ENCODE peak calls at places on chromosomes 12 and 14, in four cellular contexts. One of them, this sample, is unnamed.

GRCh38 chr12:20508362-20508761 is 140.0 kb downstream of the PDE3A start:
- DNase-seq in GM12864: no peak
- DNase-seq in kidney: no peak
- DNase-seq in brain microvascular endothelial cell: peak; percentile 56
- DNase-seq in this sample: no peak

GRCh38 chr12:80777587-80777986 is 60.9 kb downstream of the MYF5 start:
- DNase-seq in GM12864: no peak
- DNase-seq in kidney: no peak
- DNase-seq in brain microvascular endothelial cell: no peak
- DNase-seq in this sample: no peak

GRCh38 chr14:76273346-76273745 is 102.6 kb upstream of the ESRRB start:
- DNase-seq in kidney: no peak
- DNase-seq in GM12864: no peak
- DNase-seq in brain microvascular endothelial cell: no peak
- DNase-seq in this sample: no peak

GRCh38 chr12:18387706-18388105 is 126.4 kb downstream of the PIK3C2G start:
- DNase-seq in GM12864: no peak
- DNase-seq in brain microvascular endothelial cell: peak; percentile 29
- DNase-seq in kidney: no peak
- DNase-seq in this sample: no peak

GRCh38 chr12:49503674-49504180 is 35.1 kb upstream of the KCNH3 start:
- DNase-seq in GM12864: no peak
- DNase-seq in kidney: no peak
- DNase-seq in brain microvascular endothelial cell: peak; percentile 83
- DNase-seq in this sample: no peak

GRCh38 chr12:93174048-93174447 is 203.7 kb upstream of the NUDT4 start:
- DNase-seq in GM12864: no peak
- DNase-seq in brain microvascular endothelial cell: peak; percentile 69
- DNase-seq in kidney: no peak
- DNase-seq in this sample: no peak

GRCh38 chr14:35403085-35403396 is 1.5 kb downstream of the NFKBIA start:
- DNase-seq in brain microvascular endothelial cell: no peak
- DNase-seq in GM12864: no peak
- DNase-seq in kidney: peak; percentile 85
- DNase-seq in this sample: peak; percentile 50

GRCh38 chr12:85920324-85920947 is 46.3 kb downstream of the NTS start:
- DNase-seq in brain microvascular endothelial cell: no peak
- DNase-seq in GM12864: no peak
- DNase-seq in kidney: no peak
- DNase-seq in this sample: peak; percentile 18

GRCh38 chr14:52235866-52236510 is 31.5 kb upstream of the PTGDR start:
- DNase-seq in kidney: no peak
- DNase-seq in brain microvascular endothelial cell: no peak
- DNase-seq in GM12864: no peak
- DNase-seq in this sample: no peak

GRCh38 chr12:52350021-52350620 is 17.2 kb downstream of the KRT85 start:
- DNase-seq in brain microvascular endothelial cell: no peak
- DNase-seq in kidney: no peak
- DNase-seq in GM12864: no peak
- DNase-seq in this sample: no peak

GRCh38 chr12:88309546-88309945 is 167.4 kb downstream of the TMTC3 start:
- DNase-seq in GM12864: no peak
- DNase-seq in kidney: no peak
- DNase-seq in brain microvascular endothelial cell: peak; percentile 43
- DNase-seq in this sample: no peak

GRCh38 chr14:89445252-89445973 is 28.4 kb upstream of the FOXN3 start:
- DNase-seq in GM12864: no peak
- DNase-seq in brain microvascular endothelial cell: no peak
- DNase-seq in kidney: no peak
- DNase-seq in this sample: peak; percentile 43

GRCh38 chr12:15208871-15209656 is 12.2 kb downstream of the RERG start:
- DNase-seq in GM12864: no peak
- DNase-seq in brain microvascular endothelial cell: peak; percentile 73
- DNase-seq in kidney: no peak
- DNase-seq in this sample: no peak

GRCh38 chr14:75433631-75434556 is 6.1 kb downstream of the JDP2 start:
- DNase-seq in GM12864: no peak
- DNase-seq in kidney: no peak
- DNase-seq in brain microvascular endothelial cell: no peak
- DNase-seq in this sample: no peak

GRCh38 chr12:57175428-57176138 is 28.2 kb upstream of the LRP1-AS start:
- DNase-seq in GM12864: no peak
- DNase-seq in brain microvascular endothelial cell: peak; percentile 44
- DNase-seq in kidney: peak; percentile 88
- DNase-seq in this sample: peak; percentile 56

GRCh38 chr14:50225067-50225973 is 6.1 kb downstream of the SOS2 start:
- DNase-seq in brain microvascular endothelial cell: peak; percentile 82
- DNase-seq in kidney: no peak
- DNase-seq in GM12864: no peak
- DNase-seq in this sample: no peak

GRCh38 chr14:100031506-100032281 is 33.5 kb upstream of the EVL start:
- DNase-seq in GM12864: no peak
- DNase-seq in brain microvascular endothelial cell: peak; percentile 97
- DNase-seq in kidney: no peak
- DNase-seq in this sample: no peak

GRCh38 chr12:127381043-127381668 is 885.8 kb upstream of the TMEM132C start:
- DNase-seq in kidney: peak; percentile 70
- DNase-seq in GM12864: no peak
- DNase-seq in brain microvascular endothelial cell: no peak
- DNase-seq in this sample: peak; percentile 49

GRCh38 chr14:82710257-82710841 is 1176.7 kb upstream of the SEL1L start:
- DNase-seq in GM12864: peak; percentile 10
- DNase-seq in kidney: no peak
- DNase-seq in brain microvascular endothelial cell: peak; percentile 34
- DNase-seq in this sample: peak; percentile 55

GRCh38 chr12:3464561-3464960 is 26.4 kb upstream of the PRMT8 start:
- DNase-seq in GM12864: no peak
- DNase-seq in brain microvascular endothelial cell: no peak
- DNase-seq in kidney: no peak
- DNase-seq in this sample: no peak

GRCh38 chr14:75295061-75295461 is 16.4 kb downstream of the FOS start:
- DNase-seq in brain microvascular endothelial cell: peak; percentile 78
- DNase-seq in GM12864: no peak
- DNase-seq in kidney: peak; percentile 88
- DNase-seq in this sample: peak; percentile 15

GRCh38 chr12:90368081-90368480 is 586.9 kb downstream of the CCER1 start:
- DNase-seq in brain microvascular endothelial cell: no peak
- DNase-seq in GM12864: no peak
- DNase-seq in kidney: no peak
- DNase-seq in this sample: no peak

GRCh38 chr12:71578694-71579258 is 84.9 kb downstream of the ZFC3H1 start:
- DNase-seq in kidney: no peak
- DNase-seq in GM12864: no peak
- DNase-seq in brain microvascular endothelial cell: no peak
- DNase-seq in this sample: no peak

GRCh38 chr12:95571369-95571768 is 20.1 kb upstream of the USP44 start:
- DNase-seq in GM12864: no peak
- DNase-seq in kidney: no peak
- DNase-seq in brain microvascular endothelial cell: no peak
- DNase-seq in this sample: no peak

GRCh38 chr12:121189061-121189886 is 20.7 kb upstream of the P2RX4 start:
- DNase-seq in brain microvascular endothelial cell: peak; percentile 55
- DNase-seq in GM12864: no peak
- DNase-seq in kidney: no peak
- DNase-seq in this sample: no peak

GRCh38 chr12:93979189-93979588 is 169.2 kb upstream of the PLXNC1 start:
- DNase-seq in kidney: no peak
- DNase-seq in brain microvascular endothelial cell: peak; percentile 8
- DNase-seq in GM12864: peak; percentile 2
- DNase-seq in this sample: peak; percentile 64

GRCh38 chr12:131223791-131224567 is 270.3 kb downstream of the ADGRD1 start:
- DNase-seq in brain microvascular endothelial cell: no peak
- DNase-seq in kidney: peak; percentile 74
- DNase-seq in GM12864: no peak
- DNase-seq in this sample: peak; percentile 37

GRCh38 chr12:115543269-115543668 is 734.2 kb downstream of the MED13L start:
- DNase-seq in brain microvascular endothelial cell: no peak
- DNase-seq in GM12864: no peak
- DNase-seq in kidney: no peak
- DNase-seq in this sample: no peak

GRCh38 chr12:122990561-122990960 is 10.1 kb downstream of the ARL6IP4 start:
- DNase-seq in brain microvascular endothelial cell: no peak
- DNase-seq in GM12864: no peak
- DNase-seq in kidney: peak; percentile 69
- DNase-seq in this sample: no peak

GRCh38 chr14:93274055-93274806 is 58.6 kb downstream of the BTBD7 start:
- DNase-seq in kidney: no peak
- DNase-seq in brain microvascular endothelial cell: no peak
- DNase-seq in GM12864: no peak
- DNase-seq in this sample: no peak

GRCh38 chr14:28303248-28303647 is 463.3 kb upstream of the FOXG1 start:
- DNase-seq in GM12864: no peak
- DNase-seq in brain microvascular endothelial cell: no peak
- DNase-seq in kidney: no peak
- DNase-seq in this sample: no peak

GRCh38 chr12:90280564-90281058 is 572.0 kb upstream of the ATP2B1 start:
- DNase-seq in kidney: no peak
- DNase-seq in GM12864: peak; percentile 31
- DNase-seq in brain microvascular endothelial cell: peak; percentile 78
- DNase-seq in this sample: peak; percentile 25

DNA sequence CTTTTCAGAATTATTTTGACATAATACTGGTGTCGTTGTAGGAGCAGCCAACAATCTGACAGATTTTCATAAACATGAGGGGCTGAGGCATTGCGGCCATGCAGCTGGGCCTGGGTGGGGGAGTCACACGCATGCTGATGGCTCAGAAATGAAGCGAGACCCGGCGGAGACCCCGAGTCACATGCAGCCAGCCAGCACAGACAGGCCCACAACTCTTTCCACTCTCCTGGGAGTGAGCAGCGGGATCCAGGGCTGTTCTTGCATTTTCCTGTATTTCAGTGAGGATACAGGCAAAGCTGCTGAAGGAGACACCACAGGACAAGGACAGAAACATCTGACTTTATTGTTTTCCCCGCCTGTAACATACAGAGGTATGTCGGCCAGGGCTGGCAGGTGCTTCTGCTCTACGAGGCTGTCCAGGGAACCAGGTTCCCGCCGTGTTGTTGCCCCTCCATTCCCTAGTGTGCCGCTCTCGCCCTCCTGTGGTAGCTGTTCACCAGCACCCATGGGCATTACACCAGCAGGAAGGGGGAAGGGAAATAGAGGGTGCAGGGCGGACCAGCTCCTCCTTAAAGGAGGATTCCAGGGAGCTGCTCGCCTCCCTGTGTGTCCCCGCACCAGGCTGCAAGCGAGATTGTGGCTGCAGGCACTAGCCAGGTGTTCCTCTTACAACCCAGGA is 30.5 kb downstream of the FZD10 start:
- DNase-seq in GM12864: no peak
- DNase-seq in brain microvascular endothelial cell: no peak
- DNase-seq in kidney: no peak
- DNase-seq in this sample: no peak
- TF ChIP-seq CTCF in GM12864: no peak
- TF ChIP-seq CTCF in brain microvascular endothelial cell: no peak
- TF ChIP-seq CTCF in kidney: no peak
- TF ChIP-seq CTCF in this sample: no peak

GRCh38 chr12:66189476-66189823 is 436 bp downstream of the IRAK3 start:
- DNase-seq in GM12864: no peak
- DNase-seq in brain microvascular endothelial cell: no peak
- DNase-seq in kidney: no peak
- DNase-seq in this sample: no peak
- H3K4me3 ChIP-seq in GM12864: peak overlapping the region; percentile 44
- H3K4me3 ChIP-seq in brain microvascular endothelial cell: peak overlapping the region; percentile 65
- H3K4me3 ChIP-seq in kidney: peak overlapping the region; percentile 49
- H3K4me3 ChIP-seq in this sample: no peak overlapping the region

GRCh38 chr14:59483819-59484610 is at the start of the genes JKAMP and L3HYPDH:
- DNase-seq in GM12864: peak; percentile 80
- DNase-seq in kidney: peak; percentile 99
- DNase-seq in brain microvascular endothelial cell: peak; percentile 94
- DNase-seq in this sample: peak; percentile 97
- TF ChIP-seq CTCF in GM12864: peak; percentile 51
- TF ChIP-seq CTCF in kidney: peak; percentile 39
- TF ChIP-seq CTCF in brain microvascular endothelial cell: peak; percentile 57
- TF ChIP-seq CTCF in this sample: peak; percentile 53

GRCh38 chr14:60639677-60640076 is 9.6 kb downstream of the SIX1 start:
- DNase-seq in brain microvascular endothelial cell: no peak
- DNase-seq in GM12864: no peak
- DNase-seq in kidney: no peak
- DNase-seq in this sample: no peak

GRCh38 chr14:60634153-60634552 is 15.1 kb downstream of the SIX1 start:
- DNase-seq in GM12864: no peak
- DNase-seq in kidney: no peak
- DNase-seq in brain microvascular endothelial cell: no peak
- DNase-seq in this sample: no peak

GRCh38 chr14:60640859-60641721 is 8.2 kb downstream of the SIX1 start:
- DNase-seq in kidney: no peak
- DNase-seq in brain microvascular endothelial cell: no peak
- DNase-seq in GM12864: no peak
- DNase-seq in this sample: no peak

GRCh38 chr14:60637490-60638452 is 11.5 kb downstream of the SIX1 start:
- DNase-seq in kidney: peak; percentile 63
- DNase-seq in brain microvascular endothelial cell: peak; percentile 52
- DNase-seq in GM12864: no peak
- DNase-seq in this sample: no peak

DNA sequence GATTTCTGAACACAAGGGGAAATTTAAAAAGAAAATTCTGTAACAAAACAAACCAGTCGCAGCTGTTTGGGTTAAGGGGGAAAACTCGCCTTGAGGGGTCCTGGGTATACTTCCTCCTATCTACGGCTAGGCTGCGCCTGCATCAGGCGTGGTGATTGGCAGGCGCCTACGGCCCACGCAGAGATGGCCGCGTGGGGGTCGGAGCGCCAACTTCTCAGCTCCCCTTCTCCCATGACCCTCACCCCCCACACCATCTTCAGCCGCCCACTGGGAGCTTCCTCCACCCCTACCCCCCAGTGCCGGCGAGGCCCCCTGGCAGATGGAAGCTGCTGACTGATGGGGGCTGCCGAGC is 12.2 kb downstream of the SIX1 start:
- DNase-seq in kidney: no peak
- DNase-seq in brain microvascular endothelial cell: no peak
- DNase-seq in GM12864: no peak
- DNase-seq in this sample: no peak
- H3K4me3 ChIP-seq in kidney: no peak overlapping the region
- H3K4me3 ChIP-seq in brain microvascular endothelial cell: peak overlapping the region; percentile 35
- H3K4me3 ChIP-seq in GM12864: no peak overlapping the region
- H3K4me3 ChIP-seq in this sample: no peak overlapping the region

DNA sequence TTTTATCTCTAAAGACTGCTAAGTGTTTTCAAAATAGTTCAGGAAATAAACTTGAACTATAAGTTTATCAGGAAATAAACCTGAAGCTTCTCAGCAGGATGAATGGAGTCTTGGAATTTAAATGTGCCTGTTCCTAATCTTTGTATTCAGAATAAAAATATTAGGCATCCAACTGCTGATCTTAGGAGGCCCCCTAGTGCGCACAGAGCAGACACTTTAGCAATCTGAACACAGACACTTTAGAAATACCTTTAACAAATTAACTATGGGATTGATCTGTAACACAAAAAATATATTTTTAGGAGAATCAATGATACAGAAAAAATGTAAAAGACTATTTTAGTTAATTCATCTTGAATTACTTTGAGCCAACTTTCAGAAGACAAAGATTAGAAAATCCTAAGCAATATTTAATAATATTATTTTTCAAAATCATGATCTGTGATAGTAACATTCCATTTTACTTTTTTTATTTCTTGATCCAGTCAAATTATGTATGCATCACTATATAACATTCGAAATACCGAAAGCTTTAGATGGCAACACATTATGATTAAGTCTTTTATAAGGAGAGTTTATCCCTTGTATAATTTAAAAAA is 80.9 kb downstream of the SLC41A2 start:
- DNase-seq in kidney: no peak
- DNase-seq in GM12864: no peak
- DNase-seq in brain microvascular endothelial cell: peak; percentile 49
- DNase-seq in this sample: peak; percentile 46
- TF ChIP-seq CTCF in kidney: peak; percentile 62
- TF ChIP-seq CTCF in GM12864: peak; percentile 40
- TF ChIP-seq CTCF in brain microvascular endothelial cell: peak; percentile 80
- TF ChIP-seq CTCF in this sample: peak; percentile 40